ENCODE peak calls at places on chromosomes 1 and 21, in eight cellular contexts. One of them, this sample, is unnamed.

GRCh38 chr1:180291004-180291403 is 60.9 kb downstream of the LHX4 start:
- DNase-seq in AG10803: no peak
- DNase-seq in ACHN: peak; percentile 35
- DNase-seq in HS-27A: no peak
- DNase-seq in retinal pigment epithelial cell: no peak
- DNase-seq in fibroblast of the aortic adventitia: peak; percentile 30
- DNase-seq in central memory CD8-positive, alpha-beta T cell: no peak
- DNase-seq in glutamatergic neuron: no peak
- DNase-seq in this sample: no peak

GRCh38 chr1:182389619-182390047 is 2.0 kb downstream of the GLUL start:
- DNase-seq in AG10803: peak; percentile 25
- DNase-seq in ACHN: no peak
- DNase-seq in HS-27A: no peak
- DNase-seq in retinal pigment epithelial cell: no peak
- DNase-seq in fibroblast of the aortic adventitia: no peak
- DNase-seq in central memory CD8-positive, alpha-beta T cell: no peak
- DNase-seq in glutamatergic neuron: no peak
- DNase-seq in this sample: no peak

GRCh38 chr1:186435336-186435735 is 25.6 kb downstream of the PDC start:
- DNase-seq in AG10803: peak; percentile 13
- DNase-seq in ACHN: no peak
- DNase-seq in HS-27A: no peak
- DNase-seq in retinal pigment epithelial cell: no peak
- DNase-seq in fibroblast of the aortic adventitia: peak; percentile 25
- DNase-seq in central memory CD8-positive, alpha-beta T cell: no peak
- DNase-seq in glutamatergic neuron: no peak
- DNase-seq in this sample: no peak

GRCh38 chr21:36164427-36164784 is 7.8 kb downstream of the DOP1B start:
- DNase-seq in AG10803: no peak
- DNase-seq in ACHN: no peak
- DNase-seq in HS-27A: no peak
- DNase-seq in retinal pigment epithelial cell: no peak
- DNase-seq in fibroblast of the aortic adventitia: no peak
- DNase-seq in central memory CD8-positive, alpha-beta T cell: no peak
- DNase-seq in glutamatergic neuron: no peak
- DNase-seq in this sample: no peak

GRCh38 chr21:46154155-46154954 is 1.0 kb downstream of the FTCD start:
- DNase-seq in AG10803: no peak
- DNase-seq in ACHN: no peak
- DNase-seq in HS-27A: no peak
- DNase-seq in retinal pigment epithelial cell: no peak
- DNase-seq in fibroblast of the aortic adventitia: no peak
- DNase-seq in central memory CD8-positive, alpha-beta T cell: no peak
- DNase-seq in glutamatergic neuron: peak; percentile 13
- DNase-seq in this sample: no peak

GRCh38 chr1:119865607-119866006 is 30.7 kb downstream of the ADAM30 start:
- DNase-seq in AG10803: peak; percentile 92
- DNase-seq in ACHN: no peak
- DNase-seq in HS-27A: no peak
- DNase-seq in retinal pigment epithelial cell: no peak
- DNase-seq in fibroblast of the aortic adventitia: no peak
- DNase-seq in central memory CD8-positive, alpha-beta T cell: no peak
- DNase-seq in glutamatergic neuron: no peak
- DNase-seq in this sample: peak; percentile 52

GRCh38 chr1:170285027-170285426 is 139.3 kb downstream of the NTMT2 start:
- DNase-seq in AG10803: no peak
- DNase-seq in ACHN: no peak
- DNase-seq in HS-27A: no peak
- DNase-seq in retinal pigment epithelial cell: no peak
- DNase-seq in fibroblast of the aortic adventitia: no peak
- DNase-seq in central memory CD8-positive, alpha-beta T cell: no peak
- DNase-seq in glutamatergic neuron: no peak
- DNase-seq in this sample: no peak

GRCh38 chr1:100736324-100736723 is 16.8 kb downstream of the VCAM1 start:
- DNase-seq in AG10803: peak; percentile 29
- DNase-seq in ACHN: no peak
- DNase-seq in HS-27A: no peak
- DNase-seq in retinal pigment epithelial cell: no peak
- DNase-seq in fibroblast of the aortic adventitia: peak; percentile 74
- DNase-seq in central memory CD8-positive, alpha-beta T cell: no peak
- DNase-seq in glutamatergic neuron: no peak
- DNase-seq in this sample: peak; percentile 8

GRCh38 chr1:9852410-9853301 is 28.9 kb upstream of the CLSTN1 start:
- DNase-seq in AG10803: peak; percentile 83
- DNase-seq in ACHN: no peak
- DNase-seq in HS-27A: no peak
- DNase-seq in retinal pigment epithelial cell: no peak
- DNase-seq in fibroblast of the aortic adventitia: peak; percentile 86
- DNase-seq in central memory CD8-positive, alpha-beta T cell: no peak
- DNase-seq in glutamatergic neuron: peak; percentile 62
- DNase-seq in this sample: peak; percentile 75

GRCh38 chr1:41314781-41315481 is 46.3 kb upstream of the FOXO6 start:
- DNase-seq in AG10803: no peak
- DNase-seq in ACHN: no peak
- DNase-seq in HS-27A: no peak
- DNase-seq in retinal pigment epithelial cell: no peak
- DNase-seq in fibroblast of the aortic adventitia: peak; percentile 46
- DNase-seq in central memory CD8-positive, alpha-beta T cell: no peak
- DNase-seq in glutamatergic neuron: no peak
- DNase-seq in this sample: no peak

GRCh38 chr1:207077470-207078377 is 10.9 kb upstream of the C4BPB start:
- DNase-seq in AG10803: peak; percentile 81
- DNase-seq in ACHN: peak; percentile 70
- DNase-seq in HS-27A: peak; percentile 41
- DNase-seq in retinal pigment epithelial cell: no peak
- DNase-seq in fibroblast of the aortic adventitia: peak; percentile 90
- DNase-seq in central memory CD8-positive, alpha-beta T cell: peak; percentile 64
- DNase-seq in glutamatergic neuron: peak; percentile 42
- DNase-seq in this sample: peak; percentile 71

GRCh38 chr1:95396557-95396956 is 162.5 kb downstream of the RWDD3 start:
- DNase-seq in AG10803: no peak
- DNase-seq in ACHN: no peak
- DNase-seq in HS-27A: no peak
- DNase-seq in retinal pigment epithelial cell: no peak
- DNase-seq in fibroblast of the aortic adventitia: no peak
- DNase-seq in central memory CD8-positive, alpha-beta T cell: no peak
- DNase-seq in glutamatergic neuron: no peak
- DNase-seq in this sample: no peak

GRCh38 chr21:25297117-25297516 is 310.2 kb downstream of the MRPL39 start:
- DNase-seq in AG10803: no peak
- DNase-seq in ACHN: no peak
- DNase-seq in HS-27A: no peak
- DNase-seq in retinal pigment epithelial cell: no peak
- DNase-seq in fibroblast of the aortic adventitia: no peak
- DNase-seq in central memory CD8-positive, alpha-beta T cell: no peak
- DNase-seq in glutamatergic neuron: no peak
- DNase-seq in this sample: no peak

GRCh38 chr1:167718926-167719691 is 2.7 kb upstream of the MPZL1 start:
- DNase-seq in AG10803: no peak
- DNase-seq in ACHN: no peak
- DNase-seq in HS-27A: no peak
- DNase-seq in retinal pigment epithelial cell: no peak
- DNase-seq in fibroblast of the aortic adventitia: no peak
- DNase-seq in central memory CD8-positive, alpha-beta T cell: no peak
- DNase-seq in glutamatergic neuron: no peak
- DNase-seq in this sample: no peak

GRCh38 chr1:89608627-89609338 is 24.1 kb upstream of the LRRC8C start:
- DNase-seq in AG10803: no peak
- DNase-seq in ACHN: no peak
- DNase-seq in HS-27A: no peak
- DNase-seq in retinal pigment epithelial cell: no peak
- DNase-seq in fibroblast of the aortic adventitia: no peak
- DNase-seq in central memory CD8-positive, alpha-beta T cell: peak; percentile 64
- DNase-seq in glutamatergic neuron: no peak
- DNase-seq in this sample: no peak

GRCh38 chr21:38628426-38628825 is 130.1 kb upstream of the ERG start:
- DNase-seq in AG10803: no peak
- DNase-seq in ACHN: no peak
- DNase-seq in HS-27A: no peak
- DNase-seq in retinal pigment epithelial cell: no peak
- DNase-seq in fibroblast of the aortic adventitia: no peak
- DNase-seq in central memory CD8-positive, alpha-beta T cell: no peak
- DNase-seq in glutamatergic neuron: no peak
- DNase-seq in this sample: no peak

GRCh38 chr1:158118713-158119402 is 61.8 kb upstream of the CD1D start:
- DNase-seq in AG10803: peak; percentile 12
- DNase-seq in ACHN: no peak
- DNase-seq in HS-27A: no peak
- DNase-seq in retinal pigment epithelial cell: no peak
- DNase-seq in fibroblast of the aortic adventitia: no peak
- DNase-seq in central memory CD8-positive, alpha-beta T cell: no peak
- DNase-seq in glutamatergic neuron: no peak
- DNase-seq in this sample: no peak

GRCh38 chr1:96365076-96365475 is 356.5 kb upstream of the PTBP2 start:
- DNase-seq in AG10803: no peak
- DNase-seq in ACHN: no peak
- DNase-seq in HS-27A: no peak
- DNase-seq in retinal pigment epithelial cell: no peak
- DNase-seq in fibroblast of the aortic adventitia: peak; percentile 55
- DNase-seq in central memory CD8-positive, alpha-beta T cell: no peak
- DNase-seq in glutamatergic neuron: no peak
- DNase-seq in this sample: no peak

GRCh38 chr1:161730050-161730564 is 8.8 kb downstream of the FCRLB start:
- DNase-seq in AG10803: peak; percentile 48
- DNase-seq in ACHN: peak; percentile 25
- DNase-seq in HS-27A: no peak
- DNase-seq in retinal pigment epithelial cell: no peak
- DNase-seq in fibroblast of the aortic adventitia: peak; percentile 45
- DNase-seq in central memory CD8-positive, alpha-beta T cell: no peak
- DNase-seq in glutamatergic neuron: no peak
- DNase-seq in this sample: no peak

GRCh38 chr1:14597343-14598006 is 1.0 kb upstream of the KAZN start:
- DNase-seq in AG10803: peak; percentile 12
- DNase-seq in ACHN: no peak
- DNase-seq in HS-27A: no peak
- DNase-seq in retinal pigment epithelial cell: peak; percentile 56
- DNase-seq in fibroblast of the aortic adventitia: peak; percentile 10
- DNase-seq in central memory CD8-positive, alpha-beta T cell: no peak
- DNase-seq in glutamatergic neuron: no peak
- DNase-seq in this sample: no peak

GRCh38 chr1:27618341-27619067 is 14.6 kb upstream of the AHDC1 start:
- DNase-seq in AG10803: no peak
- DNase-seq in ACHN: no peak
- DNase-seq in HS-27A: no peak
- DNase-seq in retinal pigment epithelial cell: no peak
- DNase-seq in fibroblast of the aortic adventitia: no peak
- DNase-seq in central memory CD8-positive, alpha-beta T cell: peak; percentile 55
- DNase-seq in glutamatergic neuron: no peak
- DNase-seq in this sample: no peak

GRCh38 chr1:218171302-218171893 is 113.7 kb upstream of the RRP15 start:
- DNase-seq in AG10803: peak; percentile 51
- DNase-seq in ACHN: peak; percentile 57
- DNase-seq in HS-27A: peak; percentile 24
- DNase-seq in retinal pigment epithelial cell: no peak
- DNase-seq in fibroblast of the aortic adventitia: peak; percentile 69
- DNase-seq in central memory CD8-positive, alpha-beta T cell: no peak
- DNase-seq in glutamatergic neuron: no peak
- DNase-seq in this sample: peak; percentile 21

GRCh38 chr1:6515771-6516170 is 24.3 kb upstream of the PLEKHG5 start:
- DNase-seq in AG10803: peak; percentile 47
- DNase-seq in ACHN: no peak
- DNase-seq in HS-27A: no peak
- DNase-seq in retinal pigment epithelial cell: no peak
- DNase-seq in fibroblast of the aortic adventitia: no peak
- DNase-seq in central memory CD8-positive, alpha-beta T cell: no peak
- DNase-seq in glutamatergic neuron: no peak
- DNase-seq in this sample: no peak

GRCh38 chr1:22452401-22452963 is 831 bp downstream of the ZBTB40 start:
- DNase-seq in AG10803: peak; percentile 65
- DNase-seq in ACHN: no peak
- DNase-seq in HS-27A: peak; percentile 45
- DNase-seq in retinal pigment epithelial cell: no peak
- DNase-seq in fibroblast of the aortic adventitia: peak; percentile 73
- DNase-seq in central memory CD8-positive, alpha-beta T cell: no peak
- DNase-seq in glutamatergic neuron: no peak
- DNase-seq in this sample: no peak

GRCh38 chr1:235329139-235329808 is 904 bp downstream of the GGPS1 start:
- DNase-seq in AG10803: peak; percentile 31
- DNase-seq in ACHN: peak; percentile 71
- DNase-seq in HS-27A: no peak
- DNase-seq in retinal pigment epithelial cell: no peak
- DNase-seq in fibroblast of the aortic adventitia: no peak
- DNase-seq in central memory CD8-positive, alpha-beta T cell: peak; percentile 58
- DNase-seq in glutamatergic neuron: peak; percentile 35
- DNase-seq in this sample: no peak

GRCh38 chr1:6497215-6497866 is 5.9 kb upstream of the PLEKHG5 start:
- DNase-seq in AG10803: peak; percentile 29
- DNase-seq in ACHN: peak; percentile 62
- DNase-seq in HS-27A: no peak
- DNase-seq in retinal pigment epithelial cell: no peak
- DNase-seq in fibroblast of the aortic adventitia: peak; percentile 41
- DNase-seq in central memory CD8-positive, alpha-beta T cell: no peak
- DNase-seq in glutamatergic neuron: peak; percentile 67
- DNase-seq in this sample: no peak

GRCh38 chr1:68142461-68142860 is 89.9 kb downstream of the WLS start:
- DNase-seq in AG10803: no peak
- DNase-seq in ACHN: no peak
- DNase-seq in HS-27A: no peak
- DNase-seq in retinal pigment epithelial cell: no peak
- DNase-seq in fibroblast of the aortic adventitia: no peak
- DNase-seq in central memory CD8-positive, alpha-beta T cell: no peak
- DNase-seq in glutamatergic neuron: no peak
- DNase-seq in this sample: no peak

GRCh38 chr21:44571296-44571695 is 2.2 kb upstream of the KRTAP10-4 start:
- DNase-seq in AG10803: no peak
- DNase-seq in ACHN: no peak
- DNase-seq in HS-27A: no peak
- DNase-seq in retinal pigment epithelial cell: no peak
- DNase-seq in fibroblast of the aortic adventitia: no peak
- DNase-seq in central memory CD8-positive, alpha-beta T cell: no peak
- DNase-seq in glutamatergic neuron: no peak
- DNase-seq in this sample: no peak

GRCh38 chr1:44835738-44836675 is 7.0 kb downstream of the PTCH2 start:
- DNase-seq in AG10803: peak; percentile 77
- DNase-seq in ACHN: peak; percentile 72
- DNase-seq in HS-27A: peak; percentile 46
- DNase-seq in retinal pigment epithelial cell: no peak
- DNase-seq in fibroblast of the aortic adventitia: peak; percentile 93
- DNase-seq in central memory CD8-positive, alpha-beta T cell: peak; percentile 69
- DNase-seq in glutamatergic neuron: peak; percentile 95
- DNase-seq in this sample: peak; percentile 51

GRCh38 chr1:14543191-14543849 is 55.2 kb upstream of the KAZN start:
- DNase-seq in AG10803: peak; percentile 49
- DNase-seq in ACHN: no peak
- DNase-seq in HS-27A: no peak
- DNase-seq in retinal pigment epithelial cell: peak; percentile 68
- DNase-seq in fibroblast of the aortic adventitia: peak; percentile 70
- DNase-seq in central memory CD8-positive, alpha-beta T cell: no peak
- DNase-seq in glutamatergic neuron: no peak
- DNase-seq in this sample: no peak

GRCh38 chr1:24070821-24071393 is 41.0 kb downstream of the MYOM3 start:
- DNase-seq in AG10803: peak; percentile 70
- DNase-seq in ACHN: peak; percentile 77
- DNase-seq in HS-27A: peak; percentile 59
- DNase-seq in retinal pigment epithelial cell: peak; percentile 34
- DNase-seq in fibroblast of the aortic adventitia: peak; percentile 78
- DNase-seq in central memory CD8-positive, alpha-beta T cell: peak; percentile 60
- DNase-seq in glutamatergic neuron: peak; percentile 78
- DNase-seq in this sample: peak; percentile 47

GRCh38 chr21:41211041-41211426 is 43.1 kb downstream of the BACE2 start:
- DNase-seq in AG10803: no peak
- DNase-seq in ACHN: no peak
- DNase-seq in HS-27A: no peak
- DNase-seq in retinal pigment epithelial cell: no peak
- DNase-seq in fibroblast of the aortic adventitia: no peak
- DNase-seq in central memory CD8-positive, alpha-beta T cell: no peak
- DNase-seq in glutamatergic neuron: no peak
- DNase-seq in this sample: no peak

GRCh38 chr21:41947596-41948403 is 6.0 kb downstream of the C2CD2 start:
- DNase-seq in AG10803: peak; percentile 64
- DNase-seq in ACHN: no peak
- DNase-seq in HS-27A: no peak
- DNase-seq in retinal pigment epithelial cell: no peak
- DNase-seq in fibroblast of the aortic adventitia: peak; percentile 55
- DNase-seq in central memory CD8-positive, alpha-beta T cell: no peak
- DNase-seq in glutamatergic neuron: no peak
- DNase-seq in this sample: peak; percentile 38

GRCh38 chr1:8061210-8061609 is 35.1 kb upstream of the ERRFI1 start:
- DNase-seq in AG10803: peak; percentile 98
- DNase-seq in ACHN: peak; percentile 64
- DNase-seq in HS-27A: peak; percentile 87
- DNase-seq in retinal pigment epithelial cell: no peak
- DNase-seq in fibroblast of the aortic adventitia: peak; percentile 96
- DNase-seq in central memory CD8-positive, alpha-beta T cell: no peak
- DNase-seq in glutamatergic neuron: no peak
- DNase-seq in this sample: peak; percentile 83